ENCODE peak calls at places on chromosomes 16 and 17, in six cellular contexts. One of them, this sample, is unnamed.
A peak's percentile ranks its signal among the peaks of the same experiment; 100 is the strongest.

GRCh38 chr17:17364338-17364667 is 61.1 kb downstream of the NT5M start:
- DNase-seq in astrocyte of the spinal cord: no peak
- DNase-seq in kidney: peak; percentile 66
- DNase-seq in lower lobe of right lung: no peak
- DNase-seq in psoas muscle: no peak
- DNase-seq in AG09309: no peak
- DNase-seq in this sample: no peak

GRCh38 chr17:13728751-13729150 is 127.0 kb upstream of the HS3ST3A1 start:
- DNase-seq in astrocyte of the spinal cord: peak; percentile 40
- DNase-seq in kidney: no peak
- DNase-seq in AG09309: no peak
- DNase-seq in lower lobe of right lung: no peak
- DNase-seq in psoas muscle: no peak
- DNase-seq in this sample: no peak

GRCh38 chr17:27559506-27559931 is 71.5 kb upstream of the LGALS9 start:
- DNase-seq in kidney: peak; percentile 86
- DNase-seq in AG09309: no peak
- DNase-seq in lower lobe of right lung: no peak
- DNase-seq in astrocyte of the spinal cord: peak; percentile 70
- DNase-seq in psoas muscle: peak; percentile 72
- DNase-seq in this sample: peak; percentile 76

GRCh38 chr16:5841934-5842333 is 744.3 kb upstream of the EEF2KMT start:
- DNase-seq in psoas muscle: no peak
- DNase-seq in astrocyte of the spinal cord: no peak
- DNase-seq in kidney: no peak
- DNase-seq in AG09309: no peak
- DNase-seq in lower lobe of right lung: no peak
- DNase-seq in this sample: no peak

GRCh38 chr16:57446530-57447141 is 549 bp downstream of the CIAPIN1 start:
- DNase-seq in lower lobe of right lung: no peak
- DNase-seq in psoas muscle: peak; percentile 72
- DNase-seq in AG09309: no peak
- DNase-seq in astrocyte of the spinal cord: peak; percentile 23
- DNase-seq in kidney: peak; percentile 79
- DNase-seq in this sample: no peak

GRCh38 chr17:65231086-65231485 is 93.9 kb downstream of the RGS9 start:
- DNase-seq in psoas muscle: no peak
- DNase-seq in kidney: no peak
- DNase-seq in lower lobe of right lung: no peak
- DNase-seq in AG09309: no peak
- DNase-seq in astrocyte of the spinal cord: no peak
- DNase-seq in this sample: no peak

GRCh38 chr17:8948462-8948861 is 17.0 kb downstream of the PIK3R5 start:
- DNase-seq in lower lobe of right lung: no peak
- DNase-seq in AG09309: no peak
- DNase-seq in astrocyte of the spinal cord: no peak
- DNase-seq in psoas muscle: no peak
- DNase-seq in kidney: no peak
- DNase-seq in this sample: no peak

GRCh38 chr17:47862621-47863440 is 11.9 kb upstream of the SP6 start:
- DNase-seq in AG09309: no peak
- DNase-seq in astrocyte of the spinal cord: peak; percentile 57
- DNase-seq in lower lobe of right lung: no peak
- DNase-seq in kidney: no peak
- DNase-seq in psoas muscle: no peak
- DNase-seq in this sample: no peak

GRCh38 chr16:55294129-55294528 is 29.9 kb upstream of the IRX6 start:
- DNase-seq in AG09309: no peak
- DNase-seq in kidney: no peak
- DNase-seq in lower lobe of right lung: no peak
- DNase-seq in psoas muscle: no peak
- DNase-seq in astrocyte of the spinal cord: no peak
- DNase-seq in this sample: no peak

GRCh38 chr16:82699711-82700495 is 73.1 kb downstream of the CDH13 start:
- DNase-seq in kidney: no peak
- DNase-seq in astrocyte of the spinal cord: peak; percentile 84
- DNase-seq in lower lobe of right lung: no peak
- DNase-seq in psoas muscle: no peak
- DNase-seq in AG09309: peak; percentile 83
- DNase-seq in this sample: peak; percentile 66

GRCh38 chr17:81128774-81129173 is 36.5 kb upstream of the PVALEF start:
- DNase-seq in astrocyte of the spinal cord: no peak
- DNase-seq in kidney: no peak
- DNase-seq in lower lobe of right lung: no peak
- DNase-seq in AG09309: no peak
- DNase-seq in psoas muscle: no peak
- DNase-seq in this sample: no peak

GRCh38 chr17:29048440-29049360 is 5.8 kb downstream of the PIPOX start:
- DNase-seq in kidney: no peak
- DNase-seq in psoas muscle: no peak
- DNase-seq in astrocyte of the spinal cord: peak; percentile 29
- DNase-seq in AG09309: no peak
- DNase-seq in lower lobe of right lung: no peak
- DNase-seq in this sample: peak; percentile 63

GRCh38 chr17:28712037-28712704 is 483 bp upstream of the PROCA1 start:
- DNase-seq in AG09309: no peak
- DNase-seq in lower lobe of right lung: peak; percentile 82
- DNase-seq in astrocyte of the spinal cord: no peak
- DNase-seq in psoas muscle: peak; percentile 73
- DNase-seq in kidney: peak; percentile 88
- DNase-seq in this sample: no peak

GRCh38 chr17:5413682-5414081 is 5.8 kb downstream of the NUP88 start:
- DNase-seq in psoas muscle: no peak
- DNase-seq in AG09309: peak; percentile 95
- DNase-seq in lower lobe of right lung: no peak
- DNase-seq in kidney: no peak
- DNase-seq in astrocyte of the spinal cord: peak; percentile 88
- DNase-seq in this sample: peak; percentile 72

GRCh38 chr17:70187383-70187782 is 18.1 kb downstream of the KCNJ2 start:
- DNase-seq in kidney: no peak
- DNase-seq in astrocyte of the spinal cord: peak; percentile 67
- DNase-seq in psoas muscle: no peak
- DNase-seq in AG09309: no peak
- DNase-seq in lower lobe of right lung: no peak
- DNase-seq in this sample: peak; percentile 62

GRCh38 chr16:65667013-65667578 is 545.2 kb upstream of the CDH11 start:
- DNase-seq in psoas muscle: no peak
- DNase-seq in kidney: no peak
- DNase-seq in astrocyte of the spinal cord: peak; percentile 54
- DNase-seq in AG09309: no peak
- DNase-seq in lower lobe of right lung: no peak
- DNase-seq in this sample: no peak

GRCh38 chr17:77363821-77364361 is 223.1 kb downstream of the SEC14L1 start:
- DNase-seq in lower lobe of right lung: no peak
- DNase-seq in astrocyte of the spinal cord: peak; percentile 66
- DNase-seq in psoas muscle: peak; percentile 69
- DNase-seq in AG09309: no peak
- DNase-seq in kidney: peak; percentile 90
- DNase-seq in this sample: no peak

GRCh38 chr17:28811594-28812135 is 30.9 kb downstream of the FAM222B start:
- DNase-seq in lower lobe of right lung: no peak
- DNase-seq in AG09309: no peak
- DNase-seq in kidney: no peak
- DNase-seq in astrocyte of the spinal cord: peak; percentile 40
- DNase-seq in psoas muscle: no peak
- DNase-seq in this sample: no peak

GRCh38 chr16:9706217-9706616 is 476.0 kb downstream of the GRIN2A start:
- DNase-seq in AG09309: no peak
- DNase-seq in astrocyte of the spinal cord: peak; percentile 1
- DNase-seq in psoas muscle: no peak
- DNase-seq in kidney: no peak
- DNase-seq in lower lobe of right lung: no peak
- DNase-seq in this sample: no peak

GRCh38 chr16:1673424-1674151 is 4.5 kb upstream of the JPT2 start:
- DNase-seq in psoas muscle: no peak
- DNase-seq in kidney: no peak
- DNase-seq in AG09309: no peak
- DNase-seq in astrocyte of the spinal cord: no peak
- DNase-seq in lower lobe of right lung: no peak
- DNase-seq in this sample: no peak
- H3K4me3 ChIP-seq in psoas muscle: no peak overlapping the region
- H3K4me3 ChIP-seq in kidney: no peak overlapping the region
- H3K4me3 ChIP-seq in AG09309: no peak overlapping the region
- H3K4me3 ChIP-seq in astrocyte of the spinal cord: no peak overlapping the region
- H3K4me3 ChIP-seq in lower lobe of right lung: no peak overlapping the region
- H3K4me3 ChIP-seq in this sample: no peak overlapping the region

DNA sequence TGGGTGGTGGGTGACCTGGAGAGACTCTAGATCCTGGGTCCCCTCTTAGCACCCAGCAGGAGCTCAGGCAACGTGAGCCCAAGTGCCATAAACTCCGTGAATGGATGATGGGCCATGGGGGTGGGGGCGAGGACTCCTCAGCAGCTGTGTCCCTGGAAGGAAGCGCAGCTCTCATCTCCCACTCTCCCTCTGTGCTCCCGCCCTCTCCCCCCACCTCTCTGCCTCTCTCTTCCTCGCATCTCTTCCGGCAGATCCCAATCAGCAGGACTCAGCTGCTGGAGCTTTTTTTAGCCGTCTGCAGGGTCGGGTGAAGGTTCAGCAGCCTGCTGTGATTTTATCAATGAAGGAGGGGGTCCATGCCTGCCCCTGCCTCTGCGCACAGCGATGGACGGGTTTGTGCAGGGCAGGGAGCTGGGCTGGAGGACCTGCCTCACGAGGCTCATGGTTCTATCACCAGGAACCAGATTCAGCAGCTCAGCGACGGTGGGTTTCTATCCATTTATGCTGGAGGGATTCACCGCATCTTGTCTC is 8.3 kb downstream of the CCR7 start:
- DNase-seq in AG09309: no peak
- DNase-seq in lower lobe of right lung: no peak
- DNase-seq in kidney: peak; percentile 89
- DNase-seq in astrocyte of the spinal cord: no peak
- DNase-seq in psoas muscle: peak; percentile 62
- DNase-seq in this sample: no peak
- H3K4me3 ChIP-seq in AG09309: no peak overlapping the region
- H3K4me3 ChIP-seq in lower lobe of right lung: peak overlapping the region; percentile 22
- H3K4me3 ChIP-seq in kidney: no peak overlapping the region
- H3K4me3 ChIP-seq in astrocyte of the spinal cord: no peak overlapping the region
- H3K4me3 ChIP-seq in psoas muscle: peak overlapping the region; percentile 35
- H3K4me3 ChIP-seq in this sample: no peak overlapping the region

DNA sequence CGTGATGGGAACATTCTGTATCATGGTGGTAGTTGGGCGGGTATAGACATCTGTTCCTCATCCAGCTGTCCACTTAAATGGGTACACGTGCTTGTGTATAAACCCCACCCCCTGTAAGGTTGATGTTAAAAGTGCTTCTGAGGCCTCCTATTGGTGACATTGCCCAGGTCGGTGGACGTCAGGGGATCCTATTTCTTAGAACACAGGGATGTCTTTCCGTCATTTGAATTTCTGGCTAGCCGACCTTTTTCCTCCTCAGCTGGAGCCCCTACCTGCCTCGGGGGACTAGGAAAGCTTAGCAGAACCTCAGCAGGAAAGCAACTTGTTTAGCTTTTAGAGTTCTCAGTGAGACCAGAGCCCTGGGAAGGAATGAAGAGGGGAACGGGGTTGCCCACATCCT is 16.6 kb upstream of the CRISPLD2 start:
- DNase-seq in astrocyte of the spinal cord: no peak
- DNase-seq in kidney: no peak
- DNase-seq in lower lobe of right lung: no peak
- DNase-seq in AG09309: no peak
- DNase-seq in psoas muscle: no peak
- DNase-seq in this sample: no peak
- H3K4me3 ChIP-seq in astrocyte of the spinal cord: no peak overlapping the region
- H3K4me3 ChIP-seq in kidney: no peak overlapping the region
- H3K4me3 ChIP-seq in lower lobe of right lung: no peak overlapping the region
- H3K4me3 ChIP-seq in AG09309: no peak overlapping the region
- H3K4me3 ChIP-seq in psoas muscle: no peak overlapping the region
- H3K4me3 ChIP-seq in this sample: no peak overlapping the region

DNA sequence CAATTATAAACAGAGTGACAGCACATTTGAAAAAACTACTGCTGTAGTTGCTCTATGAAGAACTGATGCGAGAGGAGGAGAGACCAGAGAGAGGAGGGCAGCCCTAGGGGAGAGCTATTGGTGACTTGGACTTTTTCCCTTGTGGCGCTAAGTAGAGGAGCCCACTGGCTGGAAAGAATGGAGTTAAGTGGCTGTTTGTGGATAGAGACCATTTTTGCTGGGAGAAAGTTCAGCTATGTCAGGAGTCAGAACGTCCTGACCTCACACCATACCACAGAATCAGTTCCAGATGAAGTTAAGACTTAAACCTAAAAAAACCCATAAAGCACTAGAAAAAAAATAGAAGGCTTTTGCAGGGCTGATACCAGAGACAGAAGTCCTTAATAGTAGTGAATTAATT is 2.0 kb downstream of the POLR2A start:
- DNase-seq in psoas muscle: no peak
- DNase-seq in astrocyte of the spinal cord: peak; percentile 33
- DNase-seq in AG09309: no peak
- DNase-seq in lower lobe of right lung: no peak
- DNase-seq in kidney: no peak
- DNase-seq in this sample: no peak
- H3K4me3 ChIP-seq in psoas muscle: peak overlapping the region; percentile 85
- H3K4me3 ChIP-seq in astrocyte of the spinal cord: peak overlapping the region; percentile 81
- H3K4me3 ChIP-seq in AG09309: peak overlapping the region; percentile 57
- H3K4me3 ChIP-seq in lower lobe of right lung: peak overlapping the region; percentile 77
- H3K4me3 ChIP-seq in kidney: peak overlapping the region; percentile 69
- H3K4me3 ChIP-seq in this sample: peak overlapping the region; percentile 78

This sample was measured in skeletal muscle cell.